ENCODE peak calls at places on chromosomes 4 and X, in eight cellular contexts. B is GM12864, S is lower leg skin, E is left kidney, R is NCI-H1092, A is amygdala, U is NCI-H1436, N is substantia nigra. F is an unnamed sample.
A peak's percentile ranks its signal among the peaks of the same experiment; 100 is the strongest.

GRCh38 chr4:107130157-107130556 is 94.0 kb upstream of the DKK2 start:
- DNase-seq in S (no peak), B (no peak), N (no peak), R (no peak), A (no peak), U (no peak), E (no peak), F (no peak)

GRCh38 chr4:7782783-7783182 is 156.9 kb downstream of the AFAP1 start:
- DNase-seq in U (no peak), E (no peak), B (no peak), R (no peak), N (no peak), A (no peak), S (no peak), F (no peak)

GRCh38 chr4:141395246-141395830 is 174.6 kb downstream of the ZNF330 start:
- DNase-seq in E (no peak), A (no peak), S (no peak), U (no peak), B (no peak), R (no peak), N (no peak), F (no peak)

GRCh38 chr4:22187203-22187835 is 238.7 kb upstream of the KCNIP4 start:
- DNase-seq in R (no peak), U (no peak), B (no peak), S (no peak), N (no peak), E (no peak), A (no peak), F (no peak)

GRCh38 chr4:172362569-172362968 is 549.4 kb downstream of the GALNTL6 start:
- DNase-seq in N (no peak), R (no peak), E (no peak), U (no peak), A (no peak), B (no peak), S (no peak), F (no peak)

GRCh38 chrX:46912673-46913491 is 661 bp downstream of the JADE3 start:
- DNase-seq in R (peak; percentile 13), S (no peak), E (peak; percentile 77), N (peak; percentile 10), B (no peak), A (no peak), U (no peak), F (peak; percentile 85)

GRCh38 chrX:57900961-57901360 is 9.3 kb downstream of the ZXDA start:
- DNase-seq in E (peak; percentile 1), R (no peak), U (no peak), A (no peak), N (no peak), B (no peak), S (no peak), F (no peak)

GRCh38 chr4:174764105-174764729 is 64.8 kb downstream of the GLRA3 start:
- DNase-seq in A (no peak), U (peak; percentile 33), B (peak; percentile 18), E (peak; percentile 54), R (peak; percentile 44), N (no peak), S (no peak), F (peak; percentile 15)

GRCh38 chr4:184664445-184665210 is 15.1 kb downstream of the PRIMPOL start:
- DNase-seq in E (peak; percentile 19), B (no peak), N (no peak), S (no peak), A (no peak), R (no peak), U (no peak), F (peak; percentile 75)

GRCh38 chrX:8849945-8850344 is 48.8 kb upstream of the FAM9A start:
- DNase-seq in B (no peak), R (no peak), U (no peak), A (no peak), S (no peak), N (no peak), E (no peak), F (peak; percentile 31)

GRCh38 chr4:2805712-2806391 is 13.0 kb downstream of the SH3BP2 start:
- DNase-seq in E (no peak), B (no peak), R (no peak), U (no peak), A (no peak), N (no peak), S (peak; percentile 95), F (no peak)

GRCh38 chr4:3241905-3242304 is 7.1 kb upstream of the MSANTD1 start:
- DNase-seq in N (no peak), E (peak; percentile 88), A (no peak), B (no peak), S (no peak), U (no peak), R (no peak), F (no peak)

GRCh38 chr4:179313823-179314222 is 1871.6 kb upstream of the AGA start:
- DNase-seq in N (no peak), B (no peak), E (no peak), U (no peak), A (no peak), R (no peak), S (no peak), F (no peak)

GRCh38 chr4:76984788-76985211 is 35.2 kb downstream of the SEPTIN11 start:
- DNase-seq in A (no peak), U (no peak), S (peak; percentile 90), B (no peak), R (no peak), N (no peak), E (peak; percentile 94), F (no peak)

GRCh38 chrX:55636109-55636508 is 12.9 kb downstream of the FOXR2 start:
- DNase-seq in B (no peak), E (no peak), A (no peak), S (no peak), R (no peak), U (no peak), N (no peak), F (no peak)

GRCh38 chrX:154731881-154732280 is 19.0 kb downstream of the GAB3 start:
- DNase-seq in U (no peak), N (no peak), S (no peak), E (no peak), R (no peak), A (no peak), B (no peak), F (no peak)

GRCh38 chr4:70721747-70722146 is at the start of gene RUFY3:
- DNase-seq in B (no peak), E (peak; percentile 80), U (peak; percentile 81), S (no peak), R (peak; percentile 82), N (peak; percentile 21), A (peak; percentile 62), F (no peak)

GRCh38 chrX:41923925-41924693 is 755 bp upstream of the CASK start:
- DNase-seq in N (no peak), B (no peak), A (peak; percentile 25), S (no peak), R (peak; percentile 16), U (peak; percentile 28), E (peak; percentile 56), F (peak; percentile 18)

GRCh38 chrX:42934020-42934701 is 156.2 kb upstream of the PPP1R2C start:
- DNase-seq in E (no peak), N (no peak), R (no peak), A (no peak), B (no peak), S (no peak), U (no peak), F (no peak)

GRCh38 chrX:11352296-11352741 is 59.1 kb downstream of the AMELX start:
- DNase-seq in A (no peak), B (no peak), E (no peak), R (no peak), N (no peak), S (no peak), U (no peak), F (no peak)

GRCh38 chr4:56739104-56739777 is 58.1 kb upstream of the HOPX start:
- DNase-seq in U (no peak), N (no peak), B (no peak), R (no peak), A (no peak), S (no peak), E (peak; percentile 65), F (no peak)

GRCh38 chr4:3371038-3371437 is 70.7 kb upstream of the HGFAC start:
- DNase-seq in A (no peak), N (no peak), R (no peak), S (no peak), E (peak; percentile 64), B (no peak), U (no peak), F (peak; percentile 79)

GRCh38 chrX:49192722-49193328 is 6.7 kb upstream of the PRICKLE3 start:
- DNase-seq in A (no peak), S (no peak), U (no peak), B (no peak), N (no peak), R (no peak), E (peak; percentile 41), F (no peak)

GRCh38 chr4:98674404-98675173 is 16.2 kb upstream of the TSPAN5 start:
- DNase-seq in S (no peak), U (no peak), B (no peak), N (no peak), A (no peak), E (no peak), R (no peak), F (no peak)

GRCh38 chrX:28582494-28582893 is 4.8 kb upstream of the IL1RAPL1 start:
- DNase-seq in E (no peak), N (no peak), R (no peak), A (no peak), B (no peak), S (no peak), U (no peak), F (no peak)

GRCh38 chrX:10529344-10529743 is 91.0 kb downstream of the MID1 start:
- DNase-seq in S (no peak), B (no peak), A (no peak), E (no peak), N (no peak), U (no peak), R (no peak), F (no peak)

GRCh38 chrX:135984220-135984619 is 1.0 kb upstream of the SLC9A6 start:
- DNase-seq in A (no peak), S (no peak), U (no peak), N (no peak), B (no peak), E (no peak), R (no peak), F (no peak)

GRCh38 chr4:3414421-3415279 is 27.1 kb upstream of the HGFAC start:
- DNase-seq in R (no peak), B (no peak), N (no peak), A (no peak), U (no peak), S (peak; percentile 53), E (peak; percentile 80), F (peak; percentile 51)